ENCODE peak calls at places on chromosome 14, in seven cellular contexts. A is GM12865; E is RWPE1; I is left cardiac atrium; Z is CD8-positive, alpha-beta T cell; R is nephron progenitor cell; W is SW480. O is an unnamed sample.

GRCh38 chr14:99603471-99603933 is 505 bp downstream of the CCDC85C start:
- DNase-seq in A (peak; percentile 36), E (no peak), I (no peak), Z (peak; percentile 29), R (peak; percentile 57), W (peak; percentile 60), O (peak; percentile 36)

GRCh38 chr14:58239259-58240210 is 5.1 kb upstream of the PSMA3 start:
- DNase-seq in A (peak; percentile 78), E (no peak), I (peak; percentile 60), Z (peak; percentile 78), R (peak; percentile 81), W (peak; percentile 49), O (peak; percentile 58)

GRCh38 chr14:86933460-86933859 is 1059.5 kb downstream of the GALC start:
- DNase-seq in A (no peak), E (no peak), I (no peak), Z (no peak), R (no peak), W (no peak), O (no peak)

GRCh38 chr14:61147898-61148549 is 133.1 kb downstream of the TMEM30B start:
- DNase-seq in A (no peak), E (no peak), I (peak; percentile 60), Z (no peak), R (no peak), W (peak; percentile 75), O (no peak)

GRCh38 chr14:72545411-72546311 is 348.2 kb downstream of the DPF3 start:
- DNase-seq in A (no peak), E (peak; percentile 38), I (no peak), Z (no peak), R (no peak), W (no peak), O (no peak)

GRCh38 chr14:60722836-60723217 is 1.3 kb downstream of the SIX4 start:
- DNase-seq in A (no peak), E (peak; percentile 11), I (no peak), Z (no peak), R (peak; percentile 73), W (peak; percentile 42), O (no peak)

GRCh38 chr14:102408729-102409128 is 46.0 kb downstream of the TECPR2 start:
- DNase-seq in A (no peak), E (no peak), I (no peak), Z (no peak), R (no peak), W (no peak), O (no peak)

GRCh38 chr14:98292191-98292590 is 979.8 kb downstream of the BCL11B start:
- DNase-seq in A (no peak), E (no peak), I (no peak), Z (no peak), R (no peak), W (no peak), O (no peak)

GRCh38 chr14:104633276-104633861 is 28.8 kb upstream of the TMEM179 start:
- DNase-seq in A (no peak), E (no peak), I (no peak), Z (no peak), R (no peak), W (no peak), O (no peak)

GRCh38 chr14:85468815-85469214 is 61.1 kb upstream of the FLRT2 start:
- DNase-seq in A (no peak), E (peak; percentile 50), I (no peak), Z (no peak), R (no peak), W (no peak), O (no peak)

GRCh38 chr14:31096255-31096654 is 70.1 kb upstream of the STRN3 start:
- DNase-seq in A (no peak), E (no peak), I (no peak), Z (no peak), R (no peak), W (no peak), O (no peak)

GRCh38 chr14:87489196-87489819 is 503.7 kb downstream of the GALC start:
- DNase-seq in A (no peak), E (no peak), I (no peak), Z (no peak), R (no peak), W (no peak), O (no peak)

GRCh38 chr14:93232159-93232558 is 25.1 kb downstream of the UBR7 start:
- DNase-seq in A (no peak), E (no peak), I (no peak), Z (no peak), R (no peak), W (no peak), O (no peak)

GRCh38 chr14:104106471-104106991 is 21.0 kb downstream of the ASPG start:
- DNase-seq in A (no peak), E (no peak), I (peak; percentile 16), Z (no peak), R (peak; percentile 1), W (no peak), O (no peak)

GRCh38 chr14:98477935-98478334 is 794.1 kb downstream of the BCL11B start:
- DNase-seq in A (no peak), E (no peak), I (no peak), Z (no peak), R (no peak), W (no peak), O (no peak)

GRCh38 chr14:58699656-58700055 is 61.9 kb downstream of the DACT1 start:
- DNase-seq in A (no peak), E (no peak), I (no peak), Z (no peak), R (no peak), W (no peak), O (no peak)

GRCh38 chr14:68704736-68705720 is 87.8 kb downstream of the ZFP36L1 start:
- DNase-seq in A (no peak), E (peak; percentile 46), I (peak; percentile 42), Z (no peak), R (no peak), W (no peak), O (no peak)

GRCh38 chr14:103141117-103141796 is 18.0 kb downstream of the TNFAIP2 start:
- DNase-seq in A (peak; percentile 80), E (peak; percentile 35), I (no peak), Z (no peak), R (no peak), W (peak; percentile 78), O (peak; percentile 52)

GRCh38 chr14:99518441-99519346 is 37.5 kb downstream of the CCNK start:
- DNase-seq in A (peak; percentile 76), E (peak; percentile 83), I (peak; percentile 70), Z (peak; percentile 75), R (peak; percentile 83), W (peak; percentile 74), O (peak; percentile 44)

GRCh38 chr14:77181603-77182437 is at the start of gene TMEM63C:
- DNase-seq in A (peak; percentile 56), E (peak; percentile 86), I (no peak), Z (peak; percentile 10), R (peak; percentile 83), W (peak; percentile 91), O (peak; percentile 89)

GRCh38 chr14:104870368-104871144 is 5.5 kb downstream of the CEP170B start:
- DNase-seq in A (no peak), E (no peak), I (no peak), Z (peak; percentile 35), R (peak; percentile 66), W (no peak), O (no peak)

GRCh38 chr14:94695231-94695630 is 74.7 kb downstream of the GSC start:
- DNase-seq in A (no peak), E (no peak), I (no peak), Z (no peak), R (no peak), W (no peak), O (no peak)

GRCh38 chr14:71555654-71556559 is 376.3 kb upstream of the RGS6 start:
- DNase-seq in A (peak; percentile 95), E (no peak), I (no peak), Z (peak; percentile 15), R (no peak), W (peak; percentile 76), O (no peak)

GRCh38 chr14:106489112-106489881 is 962.9 kb downstream of the TMEM121 start:
- DNase-seq in A (no peak), E (no peak), I (no peak), Z (no peak), R (no peak), W (no peak), O (no peak)

GRCh38 chr14:68665792-68666195 is 127.1 kb downstream of the ZFP36L1 start:
- DNase-seq in A (no peak), E (no peak), I (no peak), Z (no peak), R (no peak), W (no peak), O (no peak)

GRCh38 chr14:98736701-98737338 is 535.2 kb downstream of the BCL11B start:
- DNase-seq in A (no peak), E (no peak), I (no peak), Z (no peak), R (no peak), W (no peak), O (no peak)

O was measured in Caki2.